ENCODE peak calls at places on chromosomes 3 and 15, in four cellular contexts. L is astrocyte of the cerebellum, G is adrenal gland, O is HFF-Myc. V is an unnamed sample.

GRCh38 chr3:39209329-39209970 is 17.1 kb upstream of the XIRP1 start:
- DNase-seq in L (no peak), G (no peak), O (no peak), V (no peak)

GRCh38 chr3:151109401-151109800 is 23.9 kb downstream of the MED12L start:
- DNase-seq in G (no peak), L (no peak), O (no peak), V (no peak)

GRCh38 chr3:126380011-126380768 is 14.5 kb upstream of the CFAP100 start:
- DNase-seq in L (no peak), O (no peak), G (no peak), V (no peak)

GRCh38 chr3:38164136-38164965 is 986 bp upstream of the OXSR1 start:
- DNase-seq in L (no peak), O (no peak), G (no peak), V (no peak)

GRCh38 chr15:25181290-25182097 is 226.7 kb downstream of the SNRPN start:
- DNase-seq in G (no peak), L (no peak), O (no peak), V (no peak)

GRCh38 chr15:53384417-53384816 is 375.0 kb downstream of the WDR72 start:
- DNase-seq in O (no peak), G (no peak), L (no peak), V (no peak)

GRCh38 chr3:180720012-180720411 is 40.7 kb upstream of the CCDC39 start:
- DNase-seq in L (no peak), O (no peak), G (no peak), V (no peak)

GRCh38 chr15:85394552-85395333 is 14.3 kb downstream of the AKAP13 start:
- DNase-seq in O (no peak), G (no peak), L (no peak), V (no peak)

GRCh38 chr3:16286161-16286560 is 21.1 kb downstream of the OXNAD1 start:
- DNase-seq in O (no peak), L (no peak), G (no peak), V (no peak)

GRCh38 chr15:69468241-69469121 is 15.9 kb downstream of the RPLP1 start:
- DNase-seq in O (no peak), L (peak), G (peak), V (no peak)

GRCh38 chr15:52496776-52497470 is 31.8 kb downstream of the MYO5A start:
- DNase-seq in L (no peak), G (no peak), O (no peak), V (no peak)

GRCh38 chr15:70526974-70527325 is 236.4 kb downstream of the UACA start:
- DNase-seq in L (no peak), G (peak), O (no peak), V (no peak)

GRCh38 chr15:50256188-50257041 is 9.1 kb downstream of the HDC start:
- DNase-seq in L (no peak), G (no peak), O (peak), V (peak)

GRCh38 chr3:72048873-72049272 is 263.9 kb upstream of the PROK2 start:
- DNase-seq in L (no peak), G (no peak), O (no peak), V (no peak)

GRCh38 chr3:13782501-13782900 is 97.4 kb downstream of the WNT7A start:
- DNase-seq in O (no peak), G (peak), L (no peak), V (no peak)

GRCh38 chr15:40985541-40986330 is 32.5 kb downstream of the CHAC1 start:
- DNase-seq in O (no peak), G (no peak), L (no peak), V (peak)

GRCh38 chr15:52066842-52067544 is 45.6 kb downstream of the BCL2L10 start:
- DNase-seq in O (no peak), L (no peak), G (no peak), V (no peak)

GRCh38 chr15:87477759-87478687 is 778.5 kb downstream of the NTRK3 start:
- DNase-seq in L (peak), G (peak), O (peak), V (peak)

GRCh38 chr3:119794971-119795612 is 13.2 kb downstream of the NR1I2 start:
- DNase-seq in L (no peak), O (no peak), G (peak), V (no peak)

GRCh38 chr15:70362911-70363310 is 265.2 kb upstream of the TLE3 start:
- DNase-seq in G (peak), L (no peak), O (no peak), V (no peak)

GRCh38 chr3:111326144-111326995 is 215.6 kb upstream of the CD96 start:
- DNase-seq in O (peak), G (no peak), L (peak), V (peak)

GRCh38 chr15:31435256-31435781 is 108.7 kb downstream of the KLF13 start:
- DNase-seq in L (peak), G (peak), O (peak), V (peak)

GRCh38 chr3:5846271-5846670 is 658.8 kb downstream of the EDEM1 start:
- DNase-seq in G (no peak), O (no peak), L (no peak), V (no peak)

GRCh38 chr3:131899021-131899420 is 135.8 kb downstream of the CPNE4 start:
- DNase-seq in L (no peak), O (no peak), G (no peak), V (no peak)

GRCh38 chr3:52070724-52071621 is 14.6 kb upstream of the DUSP7 start:
- DNase-seq in G (peak), O (no peak), L (no peak), V (no peak)

GRCh38 chr15:60945196-60945595 is 283.9 kb downstream of the RORA start:
- DNase-seq in O (no peak), G (peak), L (no peak), V (no peak)

GRCh38 chr15:77187751-77188464 is 117.0 kb upstream of the TSPAN3 start:
- DNase-seq in L (peak), G (peak), O (no peak), V (no peak)

GRCh38 chr3:121998588-121999473 is 23.2 kb downstream of the ILDR1 start:
- DNase-seq in O (no peak), G (no peak), L (no peak), V (no peak)

GRCh38 chr3:61237858-61238257 is 13.4 kb downstream of the FHIT start:
- DNase-seq in L (no peak), G (no peak), O (no peak), V (no peak)

GRCh38 chr3:171950373-171950772 is 89.0 kb upstream of the FNDC3B start:
- DNase-seq in L (peak), O (no peak), G (no peak), V (no peak)

GRCh38 chr3:67662733-67663132 is 8.3 kb upstream of the SUCLG2 start:
- DNase-seq in L (no peak), O (no peak), G (no peak), V (no peak)

GRCh38 chr15:82943176-82943575 is 9.3 kb downstream of the HOMER2 start:
- DNase-seq in L (no peak), O (no peak), G (no peak), V (no peak)

GRCh38 chr3:129502641-129503386 is 25.6 kb upstream of the RHO start:
- DNase-seq in G (peak), O (no peak), L (no peak), V (no peak)

GRCh38 chr3:79329154-79329553 is 438.6 kb downstream of the ROBO1 start:
- DNase-seq in O (peak), G (no peak), L (no peak), V (no peak)

GRCh38 chr3:106824856-106825255 is 552.4 kb upstream of the CCDC54 start:
- DNase-seq in O (no peak), L (peak), G (peak), V (peak)

GRCh38 chr3:71144525-71145253 is 438.8 kb downstream of the FOXP1 start:
- DNase-seq in G (no peak), L (no peak), O (no peak), V (no peak)

GRCh38 chr3:174498638-174499037 is 360.5 kb upstream of the NAALADL2 start:
- DNase-seq in L (no peak), O (peak), G (no peak), V (no peak)

GRCh38 chr3:195352895-195353488 is 82.0 kb upstream of the XXYLT1 start:
- DNase-seq in G (no peak), L (peak), O (peak), V (peak)

GRCh38 chr3:37971467-37971866 is 19.1 kb upstream of the VILL start:
- DNase-seq in G (no peak), O (no peak), L (no peak), V (no peak)

GRCh38 chr15:57133127-57133968 is 214.9 kb downstream of the TCF12 start:
- DNase-seq in L (peak), O (peak), G (no peak), V (no peak)

GRCh38 chr3:21750831-21751391 is at the start of gene ZNF385D:
- DNase-seq in O (peak), L (peak), G (peak), V (no peak)

GRCh38 chr3:21754839-21755238 is 3.8 kb upstream of the ZNF385D start:
- DNase-seq in G (peak), L (no peak), O (no peak), V (no peak)

GRCh38 chr3:21751891-21752290 is 881 bp upstream of the ZNF385D start:
- DNase-seq in O (no peak), L (no peak), G (no peak), V (no peak)

GRCh38 chr3:21750291-21750690 is 719 bp downstream of the ZNF385D start:
- DNase-seq in G (no peak), L (no peak), O (no peak), V (no peak)

GRCh38 chr3:21752749-21753347 is 1.8 kb upstream of the ZNF385D start:
- DNase-seq in G (peak), L (peak), O (peak), V (peak)
- TF ChIP-seq CTCF in G (peak), L (peak), O (peak), V (peak)

GRCh38 chr3:46464326-46465195 is at the start of gene LTF:
- DNase-seq in G (no peak), O (no peak), L (no peak), V (no peak)
- H3K4me3 ChIP-seq in G (no peak), O (no peak), L (no peak), V (no peak)

DNA sequence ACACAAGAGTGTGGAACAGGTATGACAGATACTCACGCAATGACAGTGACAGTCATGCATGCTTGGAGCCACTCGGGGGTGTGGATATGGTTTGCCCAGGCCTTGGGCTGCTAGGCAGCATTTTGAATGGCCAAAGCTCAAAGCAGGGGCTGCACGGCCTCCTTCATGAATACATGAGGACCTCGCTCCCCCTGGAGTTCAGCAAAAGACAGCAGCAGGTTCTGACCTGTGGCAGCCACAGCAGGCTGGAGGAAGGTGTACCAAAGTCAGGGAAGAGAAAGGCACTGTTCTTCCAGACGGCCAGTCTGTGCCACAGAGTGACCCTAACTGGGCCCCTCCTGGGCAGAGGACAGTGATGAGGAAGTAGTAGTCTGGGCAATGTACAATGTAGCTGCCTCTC is 88.2 kb upstream of the C2CD4B start:
- DNase-seq in G (no peak), O (no peak), L (no peak), V (no peak)
- TF ChIP-seq CTCF in G (no peak), O (no peak), L (no peak), V (no peak)

GRCh38 chr3:53161345-53161819 is 373 bp downstream of the PRKCD start:
- DNase-seq in G (no peak), O (no peak), L (no peak), V (no peak)
- H3K4me3 ChIP-seq in G (peak), O (peak), L (peak), V (peak)

GRCh38 chr3:41202834-41203345 is 3.6 kb downstream of the CTNNB1 start:
- DNase-seq in O (no peak), G (no peak), L (peak), V (no peak)
- TF ChIP-seq CTCF in O (no peak), G (peak), L (peak), V (peak)

GRCh38 chr3:158103956-158104338 is 2.3 kb downstream of the SHOX2 start:
- DNase-seq in G (no peak), O (no peak), L (no peak), V (no peak)

GRCh38 chr3:158105710-158106438 is at the start of gene SHOX2:
- DNase-seq in O (no peak), L (no peak), G (no peak), V (no peak)

GRCh38 chr3:158105124-158105709 is 1.0 kb downstream of the SHOX2 start:
- DNase-seq in L (no peak), O (no peak), G (no peak), V (no peak)

GRCh38 chr3:158103131-158103955 is 2.9 kb downstream of the SHOX2 start:
- DNase-seq in O (no peak), G (no peak), L (no peak), V (no peak)

DNA sequence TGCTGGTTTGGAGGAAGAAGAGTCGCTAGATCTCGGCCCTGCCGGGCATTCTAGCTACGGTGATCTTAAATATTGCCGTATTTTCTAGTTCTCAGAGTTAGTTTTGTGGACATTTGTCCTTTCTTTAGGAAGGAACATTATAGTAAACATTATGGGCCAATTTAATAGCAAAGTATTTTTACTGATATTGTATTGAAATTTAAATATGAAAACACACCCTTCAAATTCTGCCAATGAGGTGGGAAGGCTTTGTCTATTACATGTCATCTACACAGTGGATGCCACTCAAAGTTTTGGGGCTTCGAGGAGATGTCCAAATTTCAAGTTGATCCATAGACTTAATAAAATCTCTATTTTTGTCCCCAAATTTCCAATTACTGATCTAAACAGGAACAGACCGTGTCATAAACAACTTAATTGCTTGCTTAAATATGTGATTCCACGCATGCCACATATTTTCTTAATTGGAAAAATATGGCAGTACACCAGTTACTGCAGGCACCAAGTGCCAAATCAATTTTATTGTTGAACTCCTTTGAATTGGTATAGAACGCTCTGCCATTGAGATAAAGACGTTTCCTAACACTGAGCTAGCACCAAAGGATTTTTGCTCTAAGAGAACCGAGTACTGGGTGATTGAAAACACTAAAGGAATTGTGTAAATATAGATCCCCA is 1.7 kb downstream of the SHOX2 start:
- DNase-seq in O (no peak), L (no peak), G (no peak), V (no peak)
- H3K4me3 ChIP-seq in O (peak), L (no peak), G (no peak), V (peak)

GRCh38 chr15:28881600-28881999 is 4.2 kb upstream of the APBA2 start:
- DNase-seq in L (no peak), O (no peak), G (no peak), V (no peak)
- TF ChIP-seq CTCF in L (no peak), O (no peak), G (no peak), V (no peak)

DNA sequence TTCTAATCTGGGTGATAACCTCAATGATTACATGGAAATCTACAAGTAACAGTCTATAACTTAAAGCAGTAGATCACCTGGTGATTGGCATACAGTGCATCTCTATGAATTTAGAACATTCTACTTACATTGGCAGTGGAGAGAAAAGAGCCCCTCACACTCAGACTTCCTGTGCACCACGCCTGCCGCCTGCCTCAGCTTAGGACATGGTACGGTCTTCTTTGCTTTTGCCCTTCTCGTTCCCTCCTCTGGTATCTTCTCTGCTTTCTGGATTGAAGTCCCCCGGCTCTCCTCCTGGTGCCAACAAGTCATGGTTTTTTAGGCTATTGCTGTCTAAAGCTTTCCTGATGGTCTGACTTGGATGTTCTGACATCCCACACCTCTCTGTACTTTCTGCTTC is 7.9 kb upstream of the KCNMB3 start:
- DNase-seq in G (no peak), L (no peak), O (no peak), V (no peak)
- H3K4me3 ChIP-seq in G (no peak), L (no peak), O (no peak), V (no peak)

GRCh38 chr3:70065666-70066253 is 66.2 kb downstream of the SAMMSON start:
- DNase-seq in O (no peak), L (no peak), G (no peak), V (no peak)
- TF ChIP-seq CTCF in O (peak), L (peak), G (no peak), V (no peak)

DNA sequence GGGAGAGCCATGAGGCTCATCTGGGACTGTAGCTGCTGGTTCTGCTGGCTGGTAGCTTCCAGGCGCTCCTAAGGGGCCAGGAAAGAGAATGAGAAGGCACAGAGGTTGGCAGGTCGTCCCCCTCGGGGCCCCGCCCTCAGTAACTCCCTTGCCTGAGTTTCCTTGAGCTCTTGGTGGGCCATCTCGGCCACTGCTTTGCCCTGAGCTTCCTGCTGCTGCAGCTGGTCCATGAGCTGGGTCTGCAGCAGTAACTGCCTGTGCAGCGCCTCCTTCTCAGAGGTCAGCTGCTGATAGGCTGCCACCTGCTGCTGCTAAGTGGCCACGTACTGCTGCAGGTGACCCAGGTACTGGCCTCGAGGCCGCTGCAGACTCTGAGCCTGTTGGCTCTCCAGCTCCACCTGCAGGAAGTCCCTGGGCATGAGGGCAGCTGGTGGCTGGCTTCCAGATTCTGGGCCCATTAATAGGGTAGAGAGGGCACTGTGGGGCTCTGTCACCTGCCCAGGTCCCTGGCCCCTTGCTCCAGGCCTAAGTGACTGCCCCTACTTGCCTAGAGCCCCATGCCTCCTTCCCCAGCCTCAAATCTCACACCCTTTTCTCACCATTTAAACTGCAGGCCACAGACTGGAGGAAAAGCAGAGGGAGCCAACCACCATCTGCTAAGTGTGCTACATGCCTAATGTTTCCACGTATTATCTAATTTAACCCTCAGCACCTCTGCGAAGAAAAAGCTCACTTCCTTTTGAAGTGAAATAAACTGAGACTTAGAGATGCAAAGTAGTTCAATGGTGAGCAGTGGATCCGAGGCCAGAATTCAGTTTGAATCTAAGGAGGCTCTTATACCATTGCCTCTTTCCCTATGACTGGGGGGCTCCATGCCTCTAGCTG is 10.8 kb upstream of the VPS33B start:
- DNase-seq in L (no peak), O (no peak), G (peak), V (no peak)
- H3K4me3 ChIP-seq in L (no peak), O (no peak), G (no peak), V (no peak)